ENCODE peak calls at places on chromosomes 4 and X, in ten cellular contexts. L, F, D, R, V, G, K, B, W and O are unnamed samples.

GRCh38 chr4:7210818-7211217 is 18.5 kb downstream of the SORCS2 start:
- DNase-seq in L (no peak), F (no peak), D (peak; percentile 46), R (no peak), V (peak; percentile 88), G (no peak), K (no peak), B (no peak), W (no peak), O (no peak)

GRCh38 chrX:112846114-112846513 is 5.5 kb upstream of the AMOT start:
- DNase-seq in L (peak; percentile 36), F (no peak), D (no peak), R (peak; percentile 42), V (no peak), G (no peak), K (peak; percentile 16), B (no peak), W (no peak), O (no peak)

GRCh38 chr4:75696036-75696435 is 22.8 kb upstream of the G3BP2 start:
- DNase-seq in L (no peak), F (no peak), D (no peak), R (peak; percentile 60), V (peak; percentile 7), G (no peak), K (peak; percentile 60), B (no peak), W (no peak), O (no peak)

GRCh38 chr4:106502106-106502699 is 133.6 kb upstream of the GIMD1 start:
- DNase-seq in L (peak; percentile 47), F (peak; percentile 58), D (peak; percentile 7), R (peak; percentile 79), V (peak; percentile 56), G (peak; percentile 53), K (peak; percentile 41), B (peak; percentile 84), W (peak; percentile 88), O (peak; percentile 84)

GRCh38 chrX:118548831-118549230 is 53.2 kb downstream of the DOCK11 start:
- DNase-seq in L (no peak), F (no peak), D (no peak), R (no peak), V (no peak), G (no peak), K (no peak), B (no peak), W (no peak), O (no peak)

GRCh38 chrX:19569930-19570329 is 54.6 kb upstream of the MAP3K15 start:
- DNase-seq in L (no peak), F (no peak), D (no peak), R (no peak), V (no peak), G (no peak), K (no peak), B (no peak), W (no peak), O (no peak)

GRCh38 chrX:16212436-16212835 is 45.2 kb downstream of the MAGEB17 start:
- DNase-seq in L (no peak), F (peak; percentile 0), D (no peak), R (peak; percentile 13), V (no peak), G (peak; percentile 27), K (no peak), B (peak; percentile 54), W (peak; percentile 65), O (no peak)

GRCh38 chr4:677431-678293 is 3.3 kb downstream of the MYL5 start:
- DNase-seq in L (peak; percentile 89), F (peak; percentile 37), D (no peak), R (no peak), V (no peak), G (no peak), K (peak; percentile 42), B (no peak), W (no peak), O (no peak)

GRCh38 chr4:138870739-138871633 is 144.6 kb upstream of the NOCT start:
- DNase-seq in L (peak; percentile 35), F (peak; percentile 55), D (peak; percentile 55), R (peak; percentile 86), V (peak; percentile 71), G (peak; percentile 62), K (peak; percentile 62), B (peak; percentile 81), W (peak; percentile 90), O (peak; percentile 76)
- H3K4me3 ChIP-seq in L (no peak overlapping the region), F (no peak overlapping the region), D (no peak overlapping the region), R (no peak overlapping the region), V (no peak overlapping the region), G (no peak overlapping the region), K (no peak overlapping the region), B (no peak overlapping the region), W (no peak overlapping the region), O (peak overlapping the region; percentile 24)

GRCh38 chrX:46549914-46550313 is 4.7 kb upstream of the ZNF674 start:
- DNase-seq in L (no peak), F (no peak), D (no peak), R (no peak), V (no peak), G (no peak), K (no peak), B (no peak), W (no peak), O (no peak)

GRCh38 chrX:46553935-46554334 is 8.7 kb upstream of the ZNF674 start:
- DNase-seq in L (no peak), F (no peak), D (no peak), R (no peak), V (peak; percentile 69), G (no peak), K (no peak), B (no peak), W (no peak), O (no peak)

GRCh38 chrX:46559062-46559461 is 13.8 kb upstream of the ZNF674 start:
- DNase-seq in L (no peak), F (no peak), D (no peak), R (no peak), V (no peak), G (no peak), K (no peak), B (no peak), W (no peak), O (no peak)

GRCh38 chrX:46551494-46552128 is 6.4 kb upstream of the ZNF674 start:
- DNase-seq in L (no peak), F (no peak), D (no peak), R (peak; percentile 25), V (no peak), G (no peak), K (no peak), B (peak; percentile 9), W (peak; percentile 81), O (peak; percentile 24)

DNA sequence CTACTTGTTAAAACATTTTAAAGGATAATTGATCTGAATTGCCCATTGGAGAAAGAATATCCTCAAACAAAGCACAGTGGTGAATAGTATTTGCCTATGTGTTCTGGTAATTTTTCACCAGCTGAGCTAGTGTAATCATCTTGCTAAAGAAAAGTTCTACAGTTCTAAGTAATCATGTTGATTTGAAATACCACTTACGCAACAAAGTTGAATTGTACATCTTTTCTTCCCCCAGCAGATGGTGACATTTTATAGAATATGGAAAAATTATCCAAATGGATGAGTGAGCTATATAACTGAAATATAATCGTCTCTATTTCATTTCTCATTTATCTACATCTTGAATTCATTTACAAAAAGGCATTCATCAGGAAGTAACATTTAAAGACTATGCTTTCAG is 9.7 kb upstream of the ZNF674 start:
- DNase-seq in L (no peak), F (peak; percentile 6), D (no peak), R (no peak), V (no peak), G (no peak), K (no peak), B (no peak), W (no peak), O (no peak)
- TF ChIP-seq CTCF in L (no peak), F (no peak), D (peak; percentile 32), R (peak; percentile 27), V (peak; percentile 37), G (no peak), K (no peak), B (no peak), W (peak; percentile 21), O (no peak)

GRCh38 chrX:154441564-154441963 is 2.4 kb upstream of the FAM50A start:
- DNase-seq in L (no peak), F (no peak), D (no peak), R (no peak), V (no peak), G (no peak), K (no peak), B (no peak), W (no peak), O (no peak)

GRCh38 chrX:154444001-154444754 is at the start of gene FAM50A:
- DNase-seq in L (peak; percentile 88), F (no peak), D (no peak), R (peak; percentile 89), V (peak; percentile 80), G (peak; percentile 61), K (peak; percentile 86), B (peak; percentile 86), W (peak; percentile 75), O (peak; percentile 84)

GRCh38 chrX:154441984-154442707 is 1.8 kb upstream of the FAM50A start:
- DNase-seq in L (no peak), F (no peak), D (no peak), R (no peak), V (no peak), G (no peak), K (no peak), B (no peak), W (no peak), O (no peak)

GRCh38 chrX:154444755-154445246 is 860 bp downstream of the FAM50A start:
- DNase-seq in L (no peak), F (no peak), D (no peak), R (no peak), V (no peak), G (no peak), K (no peak), B (no peak), W (no peak), O (no peak)

GRCh38 chrX:154443479-154443910 is 446 bp upstream of the FAM50A start:
- DNase-seq in L (no peak), F (no peak), D (no peak), R (no peak), V (peak; percentile 12), G (no peak), K (no peak), B (peak; percentile 57), W (peak; percentile 65), O (no peak)
- H3K4me3 ChIP-seq in L (no peak overlapping the region), F (peak overlapping the region; percentile 37), D (peak overlapping the region; percentile 38), R (no peak overlapping the region), V (no peak overlapping the region), G (peak overlapping the region; percentile 41), K (peak overlapping the region; percentile 68), B (peak overlapping the region; percentile 64), W (no peak overlapping the region), O (peak overlapping the region; percentile 38)

GRCh38 chr4:144894525-144894924 is 203.5 kb downstream of the ANAPC10 start:
- DNase-seq in L (no peak), F (no peak), D (no peak), R (no peak), V (peak; percentile 13), G (no peak), K (peak; percentile 10), B (no peak), W (no peak), O (no peak)

GRCh38 chr4:144905286-144905685 is 192.7 kb downstream of the ANAPC10 start:
- DNase-seq in L (no peak), F (no peak), D (no peak), R (no peak), V (no peak), G (no peak), K (no peak), B (no peak), W (no peak), O (no peak)

GRCh38 chr4:144902614-144903013 is 195.4 kb downstream of the ANAPC10 start:
- DNase-seq in L (no peak), F (no peak), D (no peak), R (no peak), V (no peak), G (no peak), K (no peak), B (no peak), W (no peak), O (peak; percentile 42)

GRCh38 chr4:144903953-144904711 is 193.9 kb downstream of the ANAPC10 start:
- DNase-seq in L (no peak), F (no peak), D (no peak), R (no peak), V (no peak), G (no peak), K (no peak), B (no peak), W (no peak), O (no peak)

DNA sequence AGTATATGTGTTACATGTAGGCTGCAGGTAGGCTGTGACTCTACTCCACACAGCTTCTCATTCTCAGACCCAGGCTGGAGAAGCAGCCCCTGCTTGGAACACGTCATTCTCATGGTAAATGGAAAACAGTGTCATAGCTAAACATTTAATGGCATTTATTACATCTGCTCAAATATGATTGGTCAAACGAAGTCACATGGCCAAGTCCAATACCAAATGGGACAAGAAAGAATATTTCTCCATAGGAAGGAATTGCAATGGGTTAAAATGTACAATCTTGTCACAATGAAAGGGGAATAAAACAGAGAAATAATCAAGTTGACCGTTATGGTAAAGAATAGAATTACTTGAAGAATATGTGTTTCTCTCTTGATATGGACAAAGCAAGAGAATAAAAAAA is 198.6 kb downstream of the ANAPC10 start:
- DNase-seq in L (no peak), F (no peak), D (no peak), R (no peak), V (no peak), G (no peak), K (no peak), B (no peak), W (no peak), O (no peak)
- TF ChIP-seq CTCF in L (no peak), F (no peak), D (no peak), R (no peak), V (no peak), G (no peak), K (no peak), B (no peak), W (no peak), O (no peak)